ENCODE peak calls at places on chromosomes 16 and 17, in five cellular contexts. K is fibroblast of lung, Q is suprapubic skin, E is ascending aorta, D is HFFc6. Z is an unnamed sample.

GRCh38 chr16:19130852-19131808 is 17.4 kb downstream of the ITPRIPL2 start:
- DNase-seq in K (peak), Q (peak), E (no peak), D (peak), Z (no peak)

GRCh38 chr17:74431568-74432483 is at the start of gene GPRC5C:
- DNase-seq in K (peak), Q (peak), E (peak), D (no peak), Z (peak)

GRCh38 chr17:37176683-37177082 is 199.1 kb upstream of the C17orf78 start:
- DNase-seq in K (peak), Q (no peak), E (no peak), D (peak), Z (peak)

GRCh38 chr16:57945740-57946138 is 25.2 kb downstream of the CNGB1 start:
- DNase-seq in K (no peak), Q (no peak), E (no peak), D (no peak), Z (no peak)

GRCh38 chr17:3812284-3812683 is 11.3 kb upstream of the ITGAE start:
- DNase-seq in K (no peak), Q (no peak), E (no peak), D (no peak), Z (no peak)

GRCh38 chr16:11100239-11100750 is 155.7 kb downstream of the SOCS1 start:
- DNase-seq in K (peak), Q (peak), E (peak), D (peak), Z (no peak)

GRCh38 chr17:51805220-51805619 is 353.3 kb downstream of the CA10 start:
- DNase-seq in K (no peak), Q (no peak), E (no peak), D (no peak), Z (no peak)

GRCh38 chr17:1473841-1474240 is 17.8 kb upstream of the CRK start:
- DNase-seq in K (no peak), Q (no peak), E (no peak), D (no peak), Z (no peak)

GRCh38 chr16:88533381-88533831 is 36.8 kb upstream of the ZC3H18 start:
- DNase-seq in K (peak), Q (no peak), E (no peak), D (peak), Z (no peak)

GRCh38 chr16:58152246-58152868 is 23.2 kb upstream of the CFAP20 start:
- DNase-seq in K (peak), Q (no peak), E (no peak), D (no peak), Z (no peak)

GRCh38 chr16:12017583-12017982 is 41.0 kb downstream of the SNX29 start:
- DNase-seq in K (peak), Q (no peak), E (no peak), D (peak), Z (no peak)

GRCh38 chr16:626787-627457 is 3.9 kb upstream of the WFIKKN1 start:
- DNase-seq in K (peak), Q (peak), E (no peak), D (peak), Z (peak)

GRCh38 chr17:7336240-7337175 is at the start of gene ACAP1:
- DNase-seq in K (no peak), Q (no peak), E (peak), D (no peak), Z (no peak)

GRCh38 chr16:85086347-85087291 is 25.7 kb downstream of the CIBAR2 start:
- DNase-seq in K (peak), Q (no peak), E (peak), D (peak), Z (peak)

GRCh38 chr17:15177343-15177742 is 87.8 kb downstream of the PMP22 start:
- DNase-seq in K (no peak), Q (no peak), E (no peak), D (no peak), Z (no peak)

GRCh38 chr17:9241774-9242496 is 220.6 kb downstream of the NTN1 start:
- DNase-seq in K (no peak), Q (peak), E (no peak), D (no peak), Z (no peak)

GRCh38 chr17:58344047-58344790 is 7.8 kb downstream of the SUPT4H1 start:
- DNase-seq in K (no peak), Q (peak), E (no peak), D (no peak), Z (no peak)

GRCh38 chr16:72468582-72468981 is 296.6 kb upstream of the PMFBP1 start:
- DNase-seq in K (peak), Q (no peak), E (no peak), D (no peak), Z (no peak)

GRCh38 chr17:57257911-57258885 is 1.9 kb downstream of the MSI2 start:
- DNase-seq in K (peak), Q (no peak), E (no peak), D (no peak), Z (peak)

GRCh38 chr16:84438971-84439696 is 65.3 kb downstream of the MEAK7 start:
- DNase-seq in K (no peak), Q (no peak), E (no peak), D (no peak), Z (no peak)

GRCh38 chr16:5906351-5906750 is 808.8 kb upstream of the EEF2KMT start:
- DNase-seq in K (peak), Q (no peak), E (no peak), D (no peak), Z (no peak)

GRCh38 chr17:66567234-66568170 is 265.1 kb downstream of the PRKCA start:
- DNase-seq in K (peak), Q (peak), E (peak), D (peak), Z (peak)

GRCh38 chr17:62735027-62735651 is 73.0 kb downstream of the MARCHF10 start:
- DNase-seq in K (no peak), Q (no peak), E (no peak), D (no peak), Z (no peak)

GRCh38 chr17:36205637-36206458 is 5.0 kb upstream of the CCL4L2 start:
- DNase-seq in K (no peak), Q (no peak), E (no peak), D (no peak), Z (no peak)

GRCh38 chr17:17539591-17539990 is 43.4 kb upstream of the RASD1 start:
- DNase-seq in K (no peak), Q (no peak), E (no peak), D (no peak), Z (no peak)

GRCh38 chr16:3035972-3036725 is 595 bp downstream of the BICDL2 start:
- DNase-seq in K (no peak), Q (no peak), E (no peak), D (no peak), Z (no peak)

GRCh38 chr16:55263271-55264250 is 60.4 kb upstream of the IRX6 start:
- DNase-seq in K (no peak), Q (no peak), E (no peak), D (no peak), Z (no peak)

GRCh38 chr16:1539720-1540555 is 6.5 kb downstream of the TMEM204 start:
- DNase-seq in K (no peak), Q (no peak), E (no peak), D (no peak), Z (no peak)

GRCh38 chr16:19709381-19710136 is 8.5 kb downstream of the KNOP1 start:
- DNase-seq in K (no peak), Q (no peak), E (no peak), D (no peak), Z (no peak)

GRCh38 chr17:79036609-79037008 is 12.6 kb downstream of the C1QTNF1 start:
- DNase-seq in K (peak), Q (peak), E (peak), D (peak), Z (peak)

GRCh38 chr16:20799599-20799998 is 6.7 kb downstream of the ERI2 start:
- DNase-seq in K (peak), Q (no peak), E (no peak), D (peak), Z (no peak)

GRCh38 chr17:4364622-4365041 is 1.8 kb downstream of the UBE2G1 start:
- DNase-seq in K (no peak), Q (no peak), E (no peak), D (no peak), Z (no peak)

GRCh38 chr17:43902190-43902589 is 5.1 kb downstream of the MPP2 start:
- DNase-seq in K (no peak), Q (no peak), E (no peak), D (no peak), Z (no peak)

GRCh38 chr17:17573912-17574311 is 17.6 kb downstream of the PEMT start:
- DNase-seq in K (no peak), Q (peak), E (no peak), D (no peak), Z (no peak)

GRCh38 chr17:29568331-29569244 is at the start of gene TP53I13:
- DNase-seq in K (peak), Q (peak), E (peak), D (peak), Z (peak)

GRCh38 chr17:45247429-45248131 is 14.3 kb downstream of the SPATA32 start:
- DNase-seq in K (peak), Q (peak), E (peak), D (peak), Z (peak)

GRCh38 chr17:18258356-18259038 is at the start of gene FLII:
- DNase-seq in K (peak), Q (no peak), E (peak), D (no peak), Z (peak)

GRCh38 chr16:81639931-81640680 is 139.0 kb upstream of the PLCG2 start:
- DNase-seq in K (no peak), Q (no peak), E (no peak), D (no peak), Z (no peak)

GRCh38 chr16:30472328-30472942 is at the start of gene ITGAL:
- DNase-seq in K (no peak), Q (no peak), E (peak), D (no peak), Z (no peak)

DNA sequence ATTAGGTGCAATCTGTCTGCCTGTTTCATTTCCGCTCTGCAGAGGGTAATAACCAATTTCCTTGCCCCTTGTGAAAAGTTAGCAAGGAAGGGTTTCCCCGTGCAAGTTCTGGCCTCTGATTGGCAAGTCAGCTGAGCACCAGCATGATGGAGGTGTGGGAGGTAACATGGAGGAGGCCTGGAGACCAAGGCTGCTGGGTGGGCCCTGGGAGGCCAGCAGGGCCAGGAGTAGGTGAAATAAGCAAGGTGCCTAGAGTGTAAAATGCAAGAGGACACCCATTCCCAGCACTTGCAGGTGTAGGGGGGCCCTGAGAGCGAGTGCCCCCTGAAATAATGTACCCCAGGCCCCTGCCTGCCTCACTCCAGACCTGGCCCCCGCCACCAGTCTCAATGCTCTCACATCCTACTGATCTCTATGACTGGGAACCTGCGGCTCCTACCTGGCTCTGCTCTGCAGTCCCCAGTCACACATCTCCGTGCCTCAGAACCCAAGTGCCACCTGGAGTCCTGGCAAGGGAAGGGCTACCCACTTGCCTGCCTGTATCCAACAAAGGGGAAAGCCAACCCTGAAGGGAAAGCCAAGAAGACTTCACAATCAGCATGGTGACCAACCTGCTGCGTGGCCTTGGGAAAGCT is 116.2 kb downstream of the C16orf78 start:
- DNase-seq in K (no peak), Q (peak), E (no peak), D (no peak), Z (no peak)
- TF ChIP-seq CTCF in K (no peak), Q (no peak), E (no peak), D (no peak), Z (no peak)

GRCh38 chr17:33962857-33963655 is 292.0 kb upstream of the CCL2 start:
- DNase-seq in K (no peak), Q (no peak), E (no peak), D (no peak), Z (no peak)

GRCh38 chr17:33967608-33968349 is 287.3 kb upstream of the CCL2 start:
- DNase-seq in K (no peak), Q (no peak), E (no peak), D (no peak), Z (no peak)

GRCh38 chr17:33966410-33967063 is 288.5 kb upstream of the CCL2 start:
- DNase-seq in K (no peak), Q (no peak), E (no peak), D (no peak), Z (no peak)

GRCh38 chr17:33968350-33969044 is 286.6 kb upstream of the CCL2 start:
- DNase-seq in K (peak), Q (no peak), E (no peak), D (no peak), Z (no peak)

DNA sequence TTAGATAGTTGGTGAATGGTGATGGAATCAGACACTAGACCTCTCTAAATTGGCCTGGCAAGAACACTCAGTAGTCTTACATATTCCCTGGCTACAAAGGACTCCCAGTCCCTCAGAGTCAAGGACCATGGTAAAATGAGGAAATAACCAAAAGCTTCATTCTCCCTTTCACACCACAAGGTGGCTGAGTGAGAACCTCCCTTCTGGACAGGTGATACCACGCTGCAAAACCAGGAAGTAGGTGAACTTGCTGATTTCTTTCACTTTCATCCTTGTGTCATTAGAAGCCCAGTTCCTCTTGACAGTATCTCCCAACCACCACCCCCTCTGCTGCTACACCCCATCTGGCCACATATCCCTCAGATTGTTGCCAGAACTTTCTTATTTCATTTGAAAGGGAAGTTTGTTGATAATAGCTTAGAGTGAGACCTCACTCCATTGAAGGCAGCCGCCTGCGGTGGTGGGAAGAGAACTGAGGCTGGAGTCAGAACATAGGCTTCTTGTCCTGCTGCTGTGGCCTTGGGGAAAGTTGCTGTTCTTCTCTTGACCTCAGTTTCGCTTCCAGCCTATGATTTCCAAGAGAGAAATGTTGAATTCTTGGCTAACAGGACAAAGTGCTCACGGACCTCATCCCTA is 290.6 kb upstream of the CCL2 start:
- DNase-seq in K (no peak), Q (no peak), E (no peak), D (no peak), Z (no peak)
- TF ChIP-seq CTCF in K (no peak), Q (no peak), E (no peak), D (no peak), Z (peak)

GRCh38 chr17:72433797-72434196 is 313.0 kb downstream of the SOX9 start:
- DNase-seq in K (no peak), Q (no peak), E (no peak), D (no peak), Z (no peak)

GRCh38 chr17:72432881-72433280 is 312.1 kb downstream of the SOX9 start:
- DNase-seq in K (no peak), Q (no peak), E (peak), D (no peak), Z (no peak)

GRCh38 chr17:72432143-72432604 is 311.4 kb downstream of the SOX9 start:
- DNase-seq in K (no peak), Q (no peak), E (peak), D (no peak), Z (no peak)

GRCh38 chr17:72429066-72429638 is 308.3 kb downstream of the SOX9 start:
- DNase-seq in K (no peak), Q (no peak), E (no peak), D (no peak), Z (no peak)

GRCh38 chr17:72430611-72431432 is 310.0 kb downstream of the SOX9 start:
- DNase-seq in K (no peak), Q (no peak), E (no peak), D (no peak), Z (no peak)
- TF ChIP-seq CTCF in K (peak), Q (no peak), E (no peak), D (peak), Z (peak)

GRCh38 chr16:68999114-68999513 is 106.3 kb upstream of the HAS3 start:
- DNase-seq in K (no peak), Q (no peak), E (no peak), D (no peak), Z (peak)
- TF ChIP-seq CTCF in K (no peak), Q (no peak), E (no peak), D (no peak), Z (no peak)

Z was measured in foreskin keratinocyte.